ENCODE peak calls at places on chromosomes 2 and 18, in six cellular contexts. M is right atrium auricular region, A is heart left ventricle, U is IMR-90, F is tibial nerve, Z is left lung. J is an unnamed sample.
A peak's percentile ranks its signal among the peaks of the same experiment; 100 is the strongest.

GRCh38 chr18:79847606-79848293 is 50.0 kb downstream of the KCNG2 start:
- DNase-seq in A (no peak), M (no peak), F (no peak), U (no peak), Z (peak; percentile 37), J (no peak)

GRCh38 chr2:200275281-200276103 is 31.0 kb upstream of the SPATS2L start:
- DNase-seq in F (no peak), Z (no peak), A (no peak), U (no peak), M (no peak), J (no peak)

GRCh38 chr2:1047485-1047884 is 96.8 kb downstream of the SNTG2 start:
- DNase-seq in A (no peak), M (no peak), U (no peak), F (no peak), Z (no peak), J (no peak)

GRCh38 chr18:80154293-80154692 is 45.2 kb downstream of the ADNP2 start:
- DNase-seq in Z (no peak), U (peak; percentile 11), M (no peak), F (no peak), A (no peak), J (no peak)

GRCh38 chr2:41791523-41791922 is 256.3 kb upstream of the PKDCC start:
- DNase-seq in U (peak; percentile 41), F (no peak), Z (no peak), A (peak; percentile 36), M (no peak), J (no peak)

GRCh38 chr2:393711-394696 is 106.1 kb upstream of the ALKAL2 start:
- DNase-seq in A (no peak), U (no peak), Z (no peak), M (no peak), F (no peak), J (no peak)

GRCh38 chr18:57621252-57621607 is 406 bp downstream of the NARS1 start:
- DNase-seq in Z (no peak), U (no peak), F (no peak), M (no peak), A (no peak), J (no peak)

GRCh38 chr2:16425462-16426336 is 239.9 kb downstream of the CYRIA start:
- DNase-seq in F (no peak), A (peak; percentile 63), Z (no peak), M (no peak), U (no peak), J (peak; percentile 46)

GRCh38 chr2:99468155-99468554 is 21.7 kb downstream of the REV1 start:
- DNase-seq in U (no peak), F (no peak), M (no peak), A (no peak), Z (no peak), J (no peak)

GRCh38 chr2:232876071-232876977 is 6.3 kb downstream of the SNORC start:
- DNase-seq in A (no peak), M (no peak), F (peak; percentile 13), U (no peak), Z (no peak), J (peak; percentile 82)

GRCh38 chr2:165202230-165202629 is 1.6 kb downstream of the SCN3A start:
- DNase-seq in U (no peak), Z (no peak), A (no peak), F (no peak), M (no peak), J (no peak)

GRCh38 chr2:46520108-46520507 is 40.7 kb downstream of the TMEM247 start:
- DNase-seq in M (no peak), Z (no peak), F (no peak), A (no peak), U (no peak), J (no peak)

GRCh38 chr2:109331864-109332848 is 203.2 kb downstream of the SH3RF3 start:
- DNase-seq in F (peak; percentile 70), U (peak; percentile 96), Z (no peak), A (peak; percentile 67), M (peak; percentile 89), J (peak; percentile 55)

GRCh38 chr18:12271376-12272235 is 17.4 kb downstream of the CIDEA start:
- DNase-seq in M (peak; percentile 69), Z (peak; percentile 85), A (peak; percentile 75), U (peak; percentile 74), F (peak; percentile 42), J (peak; percentile 80)

GRCh38 chr2:85779641-85780315 is 26.0 kb downstream of the ATOH8 start:
- DNase-seq in F (no peak), U (no peak), A (no peak), M (no peak), Z (no peak), J (peak; percentile 66)

GRCh38 chr2:217978536-217979150 is 24.2 kb downstream of the TNS1 start:
- DNase-seq in A (no peak), U (no peak), Z (no peak), F (no peak), M (no peak), J (no peak)

GRCh38 chr2:234670804-234671203 is 173.9 kb upstream of the ARL4C start:
- DNase-seq in A (no peak), Z (no peak), M (peak; percentile 23), U (no peak), F (no peak), J (no peak)

GRCh38 chr18:12843420-12844346 is 40.4 kb downstream of the PTPN2 start:
- DNase-seq in U (no peak), F (no peak), A (no peak), Z (no peak), M (no peak), J (no peak)

GRCh38 chr2:3344897-3345296 is 32.7 kb downstream of the EIPR1 start:
- DNase-seq in A (no peak), U (no peak), Z (no peak), F (no peak), M (no peak), J (no peak)

GRCh38 chr18:46767217-46767616 is 10.4 kb upstream of the ST8SIA5 start:
- DNase-seq in F (no peak), Z (no peak), M (no peak), U (no peak), A (no peak), J (no peak)

GRCh38 chr2:64727013-64727767 is 73.5 kb upstream of the SERTAD2 start:
- DNase-seq in M (no peak), U (no peak), F (no peak), A (no peak), Z (no peak), J (no peak)

GRCh38 chr2:107430006-107430405 is 396.7 kb upstream of the RGPD4 start:
- DNase-seq in Z (no peak), A (no peak), F (no peak), U (no peak), M (no peak), J (no peak)

GRCh38 chr2:166519391-166519962 is 25.4 kb upstream of the SCN7A start:
- DNase-seq in F (no peak), A (no peak), U (no peak), M (no peak), Z (no peak), J (no peak)

GRCh38 chr2:128622916-128623620 is 304.4 kb upstream of the HS6ST1 start:
- DNase-seq in F (no peak), U (peak; percentile 47), M (no peak), A (no peak), Z (no peak), J (no peak)

GRCh38 chr2:192051533-192051932 is 143.2 kb downstream of the TMEFF2 start:
- DNase-seq in M (no peak), F (no peak), U (no peak), Z (no peak), A (no peak), J (no peak)

GRCh38 chr18:23143871-23144270 is 8.6 kb downstream of the CABLES1 start:
- DNase-seq in Z (no peak), U (no peak), M (no peak), A (no peak), F (no peak), J (no peak)
- H3K27ac ChIP-seq in Z (peak overlapping the region; percentile 61), U (peak overlapping the region; percentile 31), M (peak overlapping the region; percentile 64), A (no peak overlapping the region), F (peak overlapping the region; percentile 87), J (peak overlapping the region; percentile 7)

GRCh38 chr2:104434966-104435365 is 418.9 kb upstream of the POU3F3 start:
- DNase-seq in F (no peak), Z (no peak), M (no peak), A (no peak), U (no peak), J (no peak)
- H3K27ac ChIP-seq in F (no peak overlapping the region), Z (no peak overlapping the region), M (no peak overlapping the region), A (no peak overlapping the region), U (no peak overlapping the region), J (no peak overlapping the region)

GRCh38 chr2:20125164-20125563 is 73.7 kb upstream of the LAPTM4A start:
- DNase-seq in M (no peak), Z (no peak), U (no peak), F (no peak), A (no peak), J (no peak)
- H3K27ac ChIP-seq in M (no peak overlapping the region), Z (no peak overlapping the region), U (no peak overlapping the region), F (no peak overlapping the region), A (no peak overlapping the region), J (no peak overlapping the region)

DNA sequence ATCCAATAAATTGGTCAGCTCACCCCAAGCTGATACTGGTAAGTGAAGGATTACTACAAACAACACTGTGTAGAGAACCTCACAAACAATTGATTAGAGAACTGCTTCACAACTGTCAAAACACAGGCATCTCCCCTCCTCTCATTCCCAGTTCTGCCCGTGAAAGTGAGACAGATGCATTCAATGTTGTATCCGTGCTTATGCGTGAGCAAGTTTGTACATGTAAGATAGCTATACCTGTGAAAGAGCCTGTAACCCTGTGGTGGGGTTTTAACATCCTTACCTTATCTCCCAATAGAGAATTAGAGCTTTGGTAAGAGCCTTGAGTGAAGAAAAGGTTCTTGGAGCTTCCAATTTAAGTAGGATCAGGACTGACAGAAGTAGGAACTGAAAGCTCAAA is 9.1 kb downstream of the MARCHF4 start:
- DNase-seq in F (no peak), U (no peak), M (no peak), A (no peak), Z (no peak), J (no peak)
- H3K27ac ChIP-seq in F (no peak overlapping the region), U (no peak overlapping the region), M (no peak overlapping the region), A (no peak overlapping the region), Z (no peak overlapping the region), J (no peak overlapping the region)

GRCh38 chr2:63218800-63219511 is 168.3 kb downstream of the OTX1 start:
- DNase-seq in F (no peak), U (no peak), A (no peak), Z (no peak), M (no peak), J (no peak)
- H3K27ac ChIP-seq in F (no peak overlapping the region), U (no peak overlapping the region), A (no peak overlapping the region), Z (no peak overlapping the region), M (no peak overlapping the region), J (no peak overlapping the region)

DNA sequence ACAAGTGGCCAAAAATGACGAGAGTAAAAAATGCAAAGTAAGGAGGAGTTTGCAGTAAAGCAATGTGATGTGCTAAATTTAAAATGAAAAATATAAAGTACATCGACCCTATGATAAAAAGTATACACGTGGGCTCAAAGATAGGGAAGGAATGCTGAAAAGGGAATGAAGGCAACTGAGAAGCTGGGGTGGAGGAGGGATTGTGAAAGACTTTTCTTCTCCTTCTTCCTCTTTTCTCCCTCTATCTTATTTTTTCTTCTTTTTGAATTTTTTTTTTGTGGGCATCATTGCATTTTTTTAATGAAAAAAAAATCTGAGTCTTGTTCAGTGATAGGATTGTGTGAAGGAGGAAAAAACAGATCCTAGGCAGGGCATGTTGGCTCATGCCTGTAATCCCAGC is 57.6 kb upstream of the STK17B start:
- DNase-seq in F (no peak), A (no peak), M (no peak), Z (no peak), U (no peak), J (no peak)
- H3K27ac ChIP-seq in F (no peak overlapping the region), A (no peak overlapping the region), M (no peak overlapping the region), Z (peak overlapping the region; percentile 71), U (no peak overlapping the region), J (no peak overlapping the region)